ENCODE peak calls at places on chromosomes 16 and 17, in seven cellular contexts. One of them, this sample, is unnamed.

GRCh38 chr17:652310-652709 is 62.3 kb downstream of the VPS53 start:
- DNase-seq in naive thymus-derived CD4-positive, alpha-beta T cell: no peak
- DNase-seq in H1: no peak
- DNase-seq in GM12864: no peak
- DNase-seq in GM23248: peak; percentile 62
- DNase-seq in dorsolateral prefrontal cortex: peak; percentile 68
- DNase-seq in thoracic aorta: no peak
- DNase-seq in this sample: no peak

GRCh38 chr17:29918922-29919856 is 10.8 kb downstream of the SSH2 start:
- DNase-seq in naive thymus-derived CD4-positive, alpha-beta T cell: no peak
- DNase-seq in H1: no peak
- DNase-seq in GM12864: no peak
- DNase-seq in GM23248: peak; percentile 62
- DNase-seq in dorsolateral prefrontal cortex: no peak
- DNase-seq in thoracic aorta: no peak
- DNase-seq in this sample: no peak

GRCh38 chr16:57472665-57473060 is 10.2 kb downstream of the POLR2C start:
- DNase-seq in naive thymus-derived CD4-positive, alpha-beta T cell: no peak
- DNase-seq in H1: peak; percentile 58
- DNase-seq in GM12864: no peak
- DNase-seq in GM23248: no peak
- DNase-seq in dorsolateral prefrontal cortex: no peak
- DNase-seq in thoracic aorta: no peak
- DNase-seq in this sample: no peak

GRCh38 chr16:75248142-75248535 is 3.3 kb downstream of the BCAR1 start:
- DNase-seq in naive thymus-derived CD4-positive, alpha-beta T cell: no peak
- DNase-seq in H1: no peak
- DNase-seq in GM12864: no peak
- DNase-seq in GM23248: no peak
- DNase-seq in dorsolateral prefrontal cortex: peak; percentile 77
- DNase-seq in thoracic aorta: no peak
- DNase-seq in this sample: no peak

GRCh38 chr17:41393294-41393693 is 4.1 kb downstream of the KRT31 start:
- DNase-seq in naive thymus-derived CD4-positive, alpha-beta T cell: no peak
- DNase-seq in H1: no peak
- DNase-seq in GM12864: no peak
- DNase-seq in GM23248: no peak
- DNase-seq in dorsolateral prefrontal cortex: no peak
- DNase-seq in thoracic aorta: no peak
- DNase-seq in this sample: no peak

GRCh38 chr17:27407916-27408846 is 48.1 kb upstream of the KSR1 start:
- DNase-seq in naive thymus-derived CD4-positive, alpha-beta T cell: no peak
- DNase-seq in H1: no peak
- DNase-seq in GM12864: no peak
- DNase-seq in GM23248: peak; percentile 86
- DNase-seq in dorsolateral prefrontal cortex: no peak
- DNase-seq in thoracic aorta: no peak
- DNase-seq in this sample: no peak

GRCh38 chr16:87552772-87553171 is 49.5 kb upstream of the JPH3 start:
- DNase-seq in naive thymus-derived CD4-positive, alpha-beta T cell: no peak
- DNase-seq in H1: no peak
- DNase-seq in GM12864: no peak
- DNase-seq in GM23248: peak; percentile 39
- DNase-seq in dorsolateral prefrontal cortex: no peak
- DNase-seq in thoracic aorta: no peak
- DNase-seq in this sample: no peak

GRCh38 chr17:82305727-82306300 is 11.6 kb downstream of the CD7 start:
- DNase-seq in naive thymus-derived CD4-positive, alpha-beta T cell: no peak
- DNase-seq in H1: no peak
- DNase-seq in GM12864: no peak
- DNase-seq in GM23248: no peak
- DNase-seq in dorsolateral prefrontal cortex: no peak
- DNase-seq in thoracic aorta: no peak
- DNase-seq in this sample: no peak

GRCh38 chr17:15298176-15298575 is 33.0 kb upstream of the PMP22 start:
- DNase-seq in naive thymus-derived CD4-positive, alpha-beta T cell: no peak
- DNase-seq in H1: no peak
- DNase-seq in GM12864: no peak
- DNase-seq in GM23248: peak; percentile 74
- DNase-seq in dorsolateral prefrontal cortex: no peak
- DNase-seq in thoracic aorta: no peak
- DNase-seq in this sample: no peak

GRCh38 chr17:9322298-9322697 is 253.3 kb downstream of the STX8 start:
- DNase-seq in naive thymus-derived CD4-positive, alpha-beta T cell: no peak
- DNase-seq in H1: no peak
- DNase-seq in GM12864: no peak
- DNase-seq in GM23248: no peak
- DNase-seq in dorsolateral prefrontal cortex: no peak
- DNase-seq in thoracic aorta: no peak
- DNase-seq in this sample: no peak

GRCh38 chr17:1162116-1162855 is 17.5 kb downstream of the ABR start:
- DNase-seq in naive thymus-derived CD4-positive, alpha-beta T cell: no peak
- DNase-seq in H1: no peak
- DNase-seq in GM12864: no peak
- DNase-seq in GM23248: no peak
- DNase-seq in dorsolateral prefrontal cortex: no peak
- DNase-seq in thoracic aorta: no peak
- DNase-seq in this sample: no peak

GRCh38 chr16:81061855-81062608 is 15.0 kb downstream of the C16orf46 start:
- DNase-seq in naive thymus-derived CD4-positive, alpha-beta T cell: no peak
- DNase-seq in H1: no peak
- DNase-seq in GM12864: no peak
- DNase-seq in GM23248: no peak
- DNase-seq in dorsolateral prefrontal cortex: no peak
- DNase-seq in thoracic aorta: no peak
- DNase-seq in this sample: no peak

GRCh38 chr17:73247728-73248127 is 14.0 kb downstream of the CPSF4L start:
- DNase-seq in naive thymus-derived CD4-positive, alpha-beta T cell: no peak
- DNase-seq in H1: no peak
- DNase-seq in GM12864: no peak
- DNase-seq in GM23248: no peak
- DNase-seq in dorsolateral prefrontal cortex: no peak
- DNase-seq in thoracic aorta: no peak
- DNase-seq in this sample: no peak

GRCh38 chr17:39178516-39178915 is 12.6 kb upstream of the ARL5C start:
- DNase-seq in naive thymus-derived CD4-positive, alpha-beta T cell: no peak
- DNase-seq in H1: no peak
- DNase-seq in GM12864: no peak
- DNase-seq in GM23248: peak; percentile 70
- DNase-seq in dorsolateral prefrontal cortex: no peak
- DNase-seq in thoracic aorta: no peak
- DNase-seq in this sample: no peak

GRCh38 chr16:57423152-57423551 is 18.6 kb downstream of the CCL17 start:
- DNase-seq in naive thymus-derived CD4-positive, alpha-beta T cell: no peak
- DNase-seq in H1: no peak
- DNase-seq in GM12864: no peak
- DNase-seq in GM23248: no peak
- DNase-seq in dorsolateral prefrontal cortex: no peak
- DNase-seq in thoracic aorta: no peak
- DNase-seq in this sample: no peak

GRCh38 chr16:12896562-12896961 is 4.8 kb upstream of the SHISA9 start:
- DNase-seq in naive thymus-derived CD4-positive, alpha-beta T cell: no peak
- DNase-seq in H1: no peak
- DNase-seq in GM12864: peak; percentile 10
- DNase-seq in GM23248: peak; percentile 41
- DNase-seq in dorsolateral prefrontal cortex: no peak
- DNase-seq in thoracic aorta: no peak
- DNase-seq in this sample: no peak

GRCh38 chr17:40309031-40309937 is at the start of gene RARA:
- DNase-seq in naive thymus-derived CD4-positive, alpha-beta T cell: no peak
- DNase-seq in H1: peak; percentile 86
- DNase-seq in GM12864: no peak
- DNase-seq in GM23248: peak; percentile 64
- DNase-seq in dorsolateral prefrontal cortex: no peak
- DNase-seq in thoracic aorta: no peak
- DNase-seq in this sample: no peak

GRCh38 chr16:84815446-84815845 is 4.3 kb upstream of the CRISPLD2 start:
- DNase-seq in naive thymus-derived CD4-positive, alpha-beta T cell: no peak
- DNase-seq in H1: no peak
- DNase-seq in GM12864: no peak
- DNase-seq in GM23248: no peak
- DNase-seq in dorsolateral prefrontal cortex: no peak
- DNase-seq in thoracic aorta: no peak
- DNase-seq in this sample: no peak

GRCh38 chr16:27718136-27718766 is 168.3 kb downstream of the KATNIP start:
- DNase-seq in naive thymus-derived CD4-positive, alpha-beta T cell: no peak
- DNase-seq in H1: no peak
- DNase-seq in GM12864: no peak
- DNase-seq in GM23248: no peak
- DNase-seq in dorsolateral prefrontal cortex: peak; percentile 57
- DNase-seq in thoracic aorta: no peak
- DNase-seq in this sample: no peak

GRCh38 chr17:4319221-4319620 is 47.3 kb downstream of the UBE2G1 start:
- DNase-seq in naive thymus-derived CD4-positive, alpha-beta T cell: no peak
- DNase-seq in H1: no peak
- DNase-seq in GM12864: no peak
- DNase-seq in GM23248: no peak
- DNase-seq in dorsolateral prefrontal cortex: no peak
- DNase-seq in thoracic aorta: no peak
- DNase-seq in this sample: no peak

GRCh38 chr17:7862692-7863437 is 5.1 kb downstream of the CYB5D1 start:
- DNase-seq in naive thymus-derived CD4-positive, alpha-beta T cell: peak; percentile 53
- DNase-seq in H1: peak; percentile 78
- DNase-seq in GM12864: no peak
- DNase-seq in GM23248: peak; percentile 64
- DNase-seq in dorsolateral prefrontal cortex: no peak
- DNase-seq in thoracic aorta: no peak
- DNase-seq in this sample: no peak

GRCh38 chr17:61238455-61238933 is 161.1 kb upstream of the TBX2 start:
- DNase-seq in naive thymus-derived CD4-positive, alpha-beta T cell: no peak
- DNase-seq in H1: no peak
- DNase-seq in GM12864: no peak
- DNase-seq in GM23248: no peak
- DNase-seq in dorsolateral prefrontal cortex: no peak
- DNase-seq in thoracic aorta: no peak
- DNase-seq in this sample: no peak

GRCh38 chr16:1003551-1004347 is 22.2 kb downstream of the SOX8 start:
- DNase-seq in naive thymus-derived CD4-positive, alpha-beta T cell: peak; percentile 61
- DNase-seq in H1: no peak
- DNase-seq in GM12864: no peak
- DNase-seq in GM23248: peak; percentile 50
- DNase-seq in dorsolateral prefrontal cortex: no peak
- DNase-seq in thoracic aorta: no peak
- DNase-seq in this sample: no peak

GRCh38 chr16:825298-826061 is 24.9 kb upstream of the GNG13 start:
- DNase-seq in naive thymus-derived CD4-positive, alpha-beta T cell: no peak
- DNase-seq in H1: no peak
- DNase-seq in GM12864: no peak
- DNase-seq in GM23248: peak; percentile 59
- DNase-seq in dorsolateral prefrontal cortex: no peak
- DNase-seq in thoracic aorta: no peak
- DNase-seq in this sample: no peak

GRCh38 chr16:67326472-67327309 is at the start of the genes KCTD19 and LRRC36:
- DNase-seq in naive thymus-derived CD4-positive, alpha-beta T cell: peak; percentile 29
- DNase-seq in H1: peak; percentile 100
- DNase-seq in GM12864: no peak
- DNase-seq in GM23248: peak; percentile 52
- DNase-seq in dorsolateral prefrontal cortex: no peak
- DNase-seq in thoracic aorta: no peak
- DNase-seq in this sample: peak; percentile 72

GRCh38 chr17:63039899-63040602 is 74.0 kb downstream of the TANC2 start:
- DNase-seq in naive thymus-derived CD4-positive, alpha-beta T cell: no peak
- DNase-seq in H1: no peak
- DNase-seq in GM12864: no peak
- DNase-seq in GM23248: peak; percentile 80
- DNase-seq in dorsolateral prefrontal cortex: no peak
- DNase-seq in thoracic aorta: no peak
- DNase-seq in this sample: no peak
- H3K4me3 ChIP-seq in naive thymus-derived CD4-positive, alpha-beta T cell: no peak overlapping the region
- H3K4me3 ChIP-seq in H1: no peak overlapping the region
- H3K4me3 ChIP-seq in GM12864: no peak overlapping the region
- H3K4me3 ChIP-seq in GM23248: peak overlapping the region; percentile 28
- H3K4me3 ChIP-seq in dorsolateral prefrontal cortex: peak overlapping the region; percentile 45
- H3K4me3 ChIP-seq in thoracic aorta: no peak overlapping the region
- H3K4me3 ChIP-seq in this sample: no peak overlapping the region

GRCh38 chr17:68197091-68197996 is 50.5 kb upstream of the AMZ2 start:
- DNase-seq in naive thymus-derived CD4-positive, alpha-beta T cell: peak; percentile 41
- DNase-seq in H1: peak; percentile 75
- DNase-seq in GM12864: no peak
- DNase-seq in GM23248: no peak
- DNase-seq in dorsolateral prefrontal cortex: no peak
- DNase-seq in thoracic aorta: no peak
- DNase-seq in this sample: no peak
- H3K4me3 ChIP-seq in naive thymus-derived CD4-positive, alpha-beta T cell: peak overlapping the region; percentile 61
- H3K4me3 ChIP-seq in H1: peak overlapping the region; percentile 47
- H3K4me3 ChIP-seq in GM12864: peak overlapping the region; percentile 45
- H3K4me3 ChIP-seq in GM23248: no peak overlapping the region
- H3K4me3 ChIP-seq in dorsolateral prefrontal cortex: peak overlapping the region; percentile 40
- H3K4me3 ChIP-seq in thoracic aorta: peak overlapping the region; percentile 72
- H3K4me3 ChIP-seq in this sample: peak overlapping the region; percentile 42

GRCh38 chr17:77668518-77668917 is 290.0 kb upstream of the TNRC6C start:
- DNase-seq in naive thymus-derived CD4-positive, alpha-beta T cell: no peak
- DNase-seq in H1: no peak
- DNase-seq in GM12864: no peak
- DNase-seq in GM23248: no peak
- DNase-seq in dorsolateral prefrontal cortex: no peak
- DNase-seq in thoracic aorta: no peak
- DNase-seq in this sample: no peak

GRCh38 chr17:77665833-77666232 is 292.7 kb upstream of the TNRC6C start:
- DNase-seq in naive thymus-derived CD4-positive, alpha-beta T cell: no peak
- DNase-seq in H1: no peak
- DNase-seq in GM12864: no peak
- DNase-seq in GM23248: peak; percentile 40
- DNase-seq in dorsolateral prefrontal cortex: no peak
- DNase-seq in thoracic aorta: no peak
- DNase-seq in this sample: no peak

GRCh38 chr17:77666881-77667395 is 291.6 kb upstream of the TNRC6C start:
- DNase-seq in naive thymus-derived CD4-positive, alpha-beta T cell: peak; percentile 82
- DNase-seq in H1: no peak
- DNase-seq in GM12864: peak; percentile 15
- DNase-seq in GM23248: no peak
- DNase-seq in dorsolateral prefrontal cortex: no peak
- DNase-seq in thoracic aorta: no peak
- DNase-seq in this sample: peak; percentile 40

GRCh38 chr17:77666480-77666879 is 292.0 kb upstream of the TNRC6C start:
- DNase-seq in naive thymus-derived CD4-positive, alpha-beta T cell: no peak
- DNase-seq in H1: no peak
- DNase-seq in GM12864: no peak
- DNase-seq in GM23248: no peak
- DNase-seq in dorsolateral prefrontal cortex: no peak
- DNase-seq in thoracic aorta: no peak
- DNase-seq in this sample: no peak

GRCh38 chr17:77667478-77667877 is 291.0 kb upstream of the TNRC6C start:
- DNase-seq in naive thymus-derived CD4-positive, alpha-beta T cell: no peak
- DNase-seq in H1: no peak
- DNase-seq in GM12864: no peak
- DNase-seq in GM23248: no peak
- DNase-seq in dorsolateral prefrontal cortex: no peak
- DNase-seq in thoracic aorta: no peak
- DNase-seq in this sample: no peak
- H3K4me3 ChIP-seq in naive thymus-derived CD4-positive, alpha-beta T cell: peak overlapping the region; percentile 55
- H3K4me3 ChIP-seq in H1: no peak overlapping the region
- H3K4me3 ChIP-seq in GM12864: peak overlapping the region; percentile 0
- H3K4me3 ChIP-seq in GM23248: no peak overlapping the region
- H3K4me3 ChIP-seq in dorsolateral prefrontal cortex: no peak overlapping the region
- H3K4me3 ChIP-seq in thoracic aorta: no peak overlapping the region
- H3K4me3 ChIP-seq in this sample: no peak overlapping the region

GRCh38 chr16:15807603-15808009 is 49.2 kb downstream of the MYH11 start:
- DNase-seq in naive thymus-derived CD4-positive, alpha-beta T cell: no peak
- DNase-seq in H1: no peak
- DNase-seq in GM12864: no peak
- DNase-seq in GM23248: no peak
- DNase-seq in dorsolateral prefrontal cortex: no peak
- DNase-seq in thoracic aorta: peak; percentile 46
- DNase-seq in this sample: no peak
- H3K4me3 ChIP-seq in naive thymus-derived CD4-positive, alpha-beta T cell: no peak overlapping the region
- H3K4me3 ChIP-seq in H1: no peak overlapping the region
- H3K4me3 ChIP-seq in GM12864: no peak overlapping the region
- H3K4me3 ChIP-seq in GM23248: no peak overlapping the region
- H3K4me3 ChIP-seq in dorsolateral prefrontal cortex: no peak overlapping the region
- H3K4me3 ChIP-seq in thoracic aorta: peak overlapping the region; percentile 22
- H3K4me3 ChIP-seq in this sample: no peak overlapping the region

This sample was measured in GM06990.